ENCODE peak calls at places on chromosomes 3 and 15, in six cellular contexts. G, N, D, Z, V and P are unnamed samples.

GRCh38 chr3:170132335-170132734 is 49.2 kb downstream of the PHC3 start:
- DNase-seq in G (no peak), N (no peak), D (no peak), Z (no peak), V (no peak), P (no peak)

GRCh38 chr15:80265021-80265420 is 13.0 kb upstream of the CTXND1 start:
- DNase-seq in G (peak), N (no peak), D (no peak), Z (no peak), V (no peak), P (no peak)

GRCh38 chr15:66004618-66005262 is 135.4 kb downstream of the RAB11A start:
- DNase-seq in G (peak), N (no peak), D (no peak), Z (peak), V (no peak), P (no peak)

GRCh38 chr3:146892041-146892440 is 286.9 kb upstream of the PLSCR5 start:
- DNase-seq in G (no peak), N (no peak), D (no peak), Z (no peak), V (no peak), P (no peak)

GRCh38 chr3:77324115-77324514 is 284.2 kb downstream of the ROBO2 start:
- DNase-seq in G (no peak), N (no peak), D (no peak), Z (no peak), V (no peak), P (no peak)

GRCh38 chr15:60961541-60961940 is 267.6 kb downstream of the RORA start:
- DNase-seq in G (no peak), N (no peak), D (no peak), Z (no peak), V (no peak), P (no peak)

GRCh38 chr15:63324770-63325169 is 47.4 kb downstream of the APH1B start:
- DNase-seq in G (no peak), N (no peak), D (no peak), Z (no peak), V (no peak), P (no peak)

GRCh38 chr3:133038731-133039398 is 674 bp downstream of the TMEM108 start:
- DNase-seq in G (no peak), N (no peak), D (no peak), Z (peak), V (no peak), P (no peak)

GRCh38 chr3:49813497-49814174 is at the start of gene UBA7:
- DNase-seq in G (peak), N (peak), D (no peak), Z (peak), V (no peak), P (peak)

GRCh38 chr3:195208183-195208582 is 62.8 kb downstream of the XXYLT1 start:
- DNase-seq in G (no peak), N (peak), D (no peak), Z (no peak), V (no peak), P (no peak)

GRCh38 chr15:32028921-32029320 is 1.4 kb upstream of the CHRNA7 start:
- DNase-seq in G (no peak), N (no peak), D (no peak), Z (no peak), V (no peak), P (no peak)

GRCh38 chr15:40911139-40911538 is 16.9 kb downstream of the VPS18 start:
- DNase-seq in G (no peak), N (no peak), D (no peak), Z (no peak), V (no peak), P (no peak)

GRCh38 chr3:42685891-42686820 is 819 bp downstream of the KLHL40 start:
- DNase-seq in G (no peak), N (no peak), D (no peak), Z (no peak), V (no peak), P (peak)